ENCODE peak calls at places on chromosomes 6 and 20, in seven cellular contexts. Z, W, M, Q, K, A and X are unnamed samples.

GRCh38 chr6:42690151-42690702 is 32.2 kb downstream of the PRPH2 start:
- DNase-seq in Z (no peak), W (no peak), M (no peak), Q (no peak), K (peak), A (no peak), X (no peak)

GRCh38 chr6:44906761-44907160 is 421.4 kb upstream of the RUNX2 start:
- DNase-seq in Z (no peak), W (no peak), M (no peak), Q (no peak), K (peak), A (no peak), X (no peak)

GRCh38 chr20:48040051-48040450 is 254.8 kb upstream of the SULF2 start:
- DNase-seq in Z (no peak), W (no peak), M (no peak), Q (no peak), K (no peak), A (no peak), X (no peak)

GRCh38 chr6:6890400-6890858 is 217.3 kb upstream of the RREB1 start:
- DNase-seq in Z (peak), W (no peak), M (no peak), Q (peak), K (peak), A (no peak), X (no peak)

GRCh38 chr6:154440022-154440421 is 70.5 kb downstream of the CNKSR3 start:
- DNase-seq in Z (no peak), W (no peak), M (no peak), Q (no peak), K (no peak), A (no peak), X (no peak)

GRCh38 chr6:14754636-14755513 is 491.0 kb upstream of the JARID2 start:
- DNase-seq in Z (no peak), W (no peak), M (no peak), Q (no peak), K (no peak), A (no peak), X (no peak)

GRCh38 chr20:48008850-48009535 is 223.7 kb upstream of the SULF2 start:
- DNase-seq in Z (no peak), W (no peak), M (no peak), Q (no peak), K (peak), A (no peak), X (no peak)

GRCh38 chr20:15887387-15887786 is 685.9 kb downstream of the KIF16B start:
- DNase-seq in Z (no peak), W (no peak), M (no peak), Q (no peak), K (no peak), A (no peak), X (no peak)

GRCh38 chr6:33641144-33641543 is 20.0 kb downstream of the ITPR3 start:
- DNase-seq in Z (no peak), W (no peak), M (no peak), Q (no peak), K (no peak), A (no peak), X (no peak)

GRCh38 chr20:8803065-8803464 is 265.8 kb upstream of the PLCB4 start:
- DNase-seq in Z (peak), W (no peak), M (no peak), Q (no peak), K (peak), A (peak), X (no peak)